ENCODE peak calls at places on chromosomes 11 and 22, in four cellular contexts. G is stimulated activated CD4-positive, alpha-beta T cell treated with anti-CD3 and anti-CD28 coated beads, Interleukin-4, amount 100 ng/mL, for 24 hours; F is amygdala; R is activated effector memory CD4-positive, alpha-beta T cell treated with anti-CD3 and anti-CD28 coated beads, Interleukin-2, amount 50 U/mL, for 16 hours. Z is an unnamed sample.

GRCh38 chr11:15145635-15146034 is 30.9 kb downstream of the INSC start:
- DNase-seq in G (no peak), F (no peak), R (no peak), Z (no peak)

GRCh38 chr22:41846268-41847002 is 13.5 kb downstream of the SREBF2 start:
- DNase-seq in G (no peak), F (no peak), R (no peak), Z (no peak)

GRCh38 chr22:49959782-49960158 is 802 bp upstream of the PIM3 start:
- DNase-seq in G (no peak), F (no peak), R (peak), Z (no peak)

GRCh38 chr22:20978419-20978818 is 3.7 kb upstream of the LZTR1 start:
- DNase-seq in G (no peak), F (no peak), R (no peak), Z (no peak)

GRCh38 chr11:111942826-111943225 is 5.7 kb downstream of the DIXDC1 start:
- DNase-seq in G (no peak), F (no peak), R (no peak), Z (no peak)

GRCh38 chr11:24635588-24636290 is 138.9 kb downstream of the LUZP2 start:
- DNase-seq in G (no peak), F (no peak), R (no peak), Z (no peak)

GRCh38 chr11:134120143-134120850 is 51.4 kb downstream of the JAM3 start:
- DNase-seq in G (no peak), F (peak), R (no peak), Z (no peak)

GRCh38 chr11:96614101-96614500 is 224.3 kb downstream of the JRKL start:
- DNase-seq in G (no peak), F (no peak), R (no peak), Z (no peak)

GRCh38 chr11:30406978-30407762 is 84.3 kb downstream of the ARL14EP start:
- DNase-seq in G (no peak), F (no peak), R (no peak), Z (no peak)

GRCh38 chr11:76856111-76856510 is 4.6 kb upstream of the ACER3 start:
- DNase-seq in G (no peak), F (no peak), R (no peak), Z (no peak)

GRCh38 chr11:33383075-33383919 is 126.1 kb downstream of the HIPK3 start:
- DNase-seq in G (no peak), F (no peak), R (no peak), Z (no peak)

GRCh38 chr11:1749020-1749758 is 1.2 kb downstream of the IFITM10 start:
- DNase-seq in G (no peak), F (no peak), R (no peak), Z (no peak)

GRCh38 chr11:69683764-69684333 is 8.7 kb upstream of the LTO1 start:
- DNase-seq in G (no peak), F (no peak), R (no peak), Z (no peak)

GRCh38 chr22:40419718-40420117 is 49.3 kb downstream of the SGSM3 start:
- DNase-seq in G (no peak), F (no peak), R (no peak), Z (no peak)

GRCh38 chr11:119839504-119840133 is 110.6 kb upstream of the NECTIN1 start:
- DNase-seq in G (no peak), F (no peak), R (no peak), Z (no peak)

GRCh38 chr11:66983275-66983924 is 8.3 kb downstream of the C11orf86 start:
- DNase-seq in G (no peak), F (no peak), R (no peak), Z (no peak)

GRCh38 chr11:126808851-126809250 is 191.7 kb downstream of the KIRREL3 start:
- DNase-seq in G (no peak), F (peak), R (no peak), Z (no peak)

GRCh38 chr22:41501209-41501608 is 32.3 kb downstream of the ACO2 start:
- DNase-seq in G (peak), F (no peak), R (no peak), Z (no peak)

GRCh38 chr11:69443968-69444364 is 37.5 kb upstream of the LINC01488 start:
- DNase-seq in G (no peak), F (no peak), R (no peak), Z (no peak)

GRCh38 chr11:73779084-73779902 is 8.4 kb upstream of the MRPL48 start:
- DNase-seq in G (peak), F (peak), R (peak), Z (peak)

GRCh38 chr22:36349726-36350125 is 38.0 kb downstream of the MYH9 start:
- DNase-seq in G (no peak), F (no peak), R (no peak), Z (no peak)

GRCh38 chr11:69413993-69414392 is 67.5 kb upstream of the LINC01488 start:
- DNase-seq in G (no peak), F (no peak), R (no peak), Z (no peak)